ENCODE peak calls at places on chromosomes 13 and 19, in four cellular contexts. I, N, S and G are unnamed samples.
A peak's percentile ranks its signal among the peaks of the same experiment; 100 is the strongest.

GRCh38 chr19:54928299-54928698 is 19.0 kb downstream of the NLRP7 start:
- DNase-seq in I (no peak), N (no peak), S (no peak), G (no peak)

GRCh38 chr13:100508996-100509395 is 79.6 kb downstream of the GGACT start:
- DNase-seq in I (no peak), N (no peak), S (no peak), G (no peak)

GRCh38 chr19:2475018-2475701 is 767 bp upstream of the GADD45B start:
- DNase-seq in I (peak; percentile 51), N (peak; percentile 58), S (peak; percentile 80), G (peak; percentile 83)

GRCh38 chr19:33767898-33768413 is 28.7 kb upstream of the KCTD15 start:
- DNase-seq in I (peak; percentile 73), N (peak; percentile 25), S (no peak), G (no peak)

GRCh38 chr13:102869948-102870676 is 24.3 kb downstream of the ERCC5 start:
- DNase-seq in I (no peak), N (no peak), S (no peak), G (no peak)

GRCh38 chr19:4791183-4792018 is at the start of gene FEM1A:
- DNase-seq in I (peak; percentile 100), N (peak; percentile 100), S (peak; percentile 99), G (peak; percentile 98)

GRCh38 chr13:105991622-105992254 is 543.7 kb downstream of the EFNB2 start:
- DNase-seq in I (no peak), N (peak; percentile 86), S (no peak), G (no peak)

GRCh38 chr13:37131092-37131491 is 25.6 kb upstream of the CSNK1A1L start:
- DNase-seq in I (no peak), N (no peak), S (no peak), G (no peak)

GRCh38 chr19:10037367-10037766 is 24.1 kb downstream of the RDH8 start:
- DNase-seq in I (no peak), N (no peak), S (no peak), G (no peak)

GRCh38 chr13:51000576-51001260 is 91.1 kb downstream of the RNASEH2B start:
- DNase-seq in I (no peak), N (peak; percentile 2), S (no peak), G (no peak)

GRCh38 chr19:55340784-55341147 is 1.1 kb downstream of the KMT5C start:
- DNase-seq in I (peak; percentile 75), N (no peak), S (no peak), G (no peak)

GRCh38 chr19:325937-326565 is 18.5 kb downstream of the MIER2 start:
- DNase-seq in I (no peak), N (no peak), S (no peak), G (no peak)

GRCh38 chr13:95256086-95256485 is 45.2 kb downstream of the ABCC4 start:
- DNase-seq in I (no peak), N (peak; percentile 94), S (no peak), G (no peak)

GRCh38 chr13:72164811-72165210 is 297.8 kb upstream of the DACH1 start:
- DNase-seq in I (no peak), N (no peak), S (no peak), G (no peak)

GRCh38 chr13:26047040-26047439 is 4.8 kb downstream of the SHISA2 start:
- DNase-seq in I (no peak), N (no peak), S (no peak), G (no peak)

GRCh38 chr13:54232700-54233099 is 1204.1 kb downstream of the OLFM4 start:
- DNase-seq in I (no peak), N (peak; percentile 2), S (no peak), G (no peak)

GRCh38 chr19:2984196-2984490 is 6.8 kb downstream of the TLE6 start:
- DNase-seq in I (peak; percentile 70), N (no peak), S (no peak), G (no peak)

GRCh38 chr19:51398096-51398704 is 7.8 kb upstream of the C19orf84 start:
- DNase-seq in I (peak; percentile 92), N (peak; percentile 59), S (no peak), G (no peak)

GRCh38 chr19:47157455-47158321 is 27.1 kb downstream of the SAE1 start:
- DNase-seq in I (peak; percentile 57), N (peak; percentile 49), S (no peak), G (peak; percentile 6)

GRCh38 chr19:43300876-43301765 is 31.8 kb upstream of the PSG9 start:
- DNase-seq in I (no peak), N (peak; percentile 53), S (no peak), G (no peak)

GRCh38 chr19:4966591-4966990 is 2.3 kb upstream of the KDM4B start:
- DNase-seq in I (no peak), N (no peak), S (no peak), G (no peak)

GRCh38 chr19:2361259-2362038 is 1.4 kb downstream of the TMPRSS9 start:
- DNase-seq in I (no peak), N (no peak), S (no peak), G (no peak)

DNA sequence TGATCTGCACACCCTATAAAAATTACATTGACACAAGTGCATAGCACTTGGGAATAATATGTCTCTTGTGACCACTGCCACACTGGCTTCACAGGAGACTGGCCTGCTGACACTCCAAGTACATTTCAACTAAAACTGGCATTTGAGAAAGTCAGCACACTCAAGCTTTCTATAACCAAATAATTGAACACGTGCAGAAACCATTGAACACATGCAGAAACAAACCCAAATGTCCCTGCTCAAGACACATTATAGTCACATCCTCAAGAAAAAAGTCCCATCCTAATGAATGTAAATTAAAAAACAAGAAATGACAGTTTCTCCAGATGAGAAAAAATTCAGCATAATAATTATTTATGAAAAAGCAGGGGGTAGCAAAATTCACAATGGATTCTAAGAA is 1859.1 kb upstream of the PCDH20 start:
- DNase-seq in I (no peak), N (no peak), S (no peak), G (no peak)
- H3K4me3 ChIP-seq in I (no peak overlapping the region), N (no peak overlapping the region), S (no peak overlapping the region), G (no peak overlapping the region)

GRCh38 chr19:35162471-35163326 is 8.2 kb downstream of the FXYD5 start:
- DNase-seq in I (no peak), N (peak; percentile 87), S (no peak), G (no peak)
- H3K36me3 ChIP-seq in I (peaks cover 75% of the 10 kb centered on the region), N (peaks cover 76% of the 10 kb centered on the region), S (no peaks in the 10 kb centered on the region), G (peaks cover 43% of the 10 kb centered on the region)

DNA sequence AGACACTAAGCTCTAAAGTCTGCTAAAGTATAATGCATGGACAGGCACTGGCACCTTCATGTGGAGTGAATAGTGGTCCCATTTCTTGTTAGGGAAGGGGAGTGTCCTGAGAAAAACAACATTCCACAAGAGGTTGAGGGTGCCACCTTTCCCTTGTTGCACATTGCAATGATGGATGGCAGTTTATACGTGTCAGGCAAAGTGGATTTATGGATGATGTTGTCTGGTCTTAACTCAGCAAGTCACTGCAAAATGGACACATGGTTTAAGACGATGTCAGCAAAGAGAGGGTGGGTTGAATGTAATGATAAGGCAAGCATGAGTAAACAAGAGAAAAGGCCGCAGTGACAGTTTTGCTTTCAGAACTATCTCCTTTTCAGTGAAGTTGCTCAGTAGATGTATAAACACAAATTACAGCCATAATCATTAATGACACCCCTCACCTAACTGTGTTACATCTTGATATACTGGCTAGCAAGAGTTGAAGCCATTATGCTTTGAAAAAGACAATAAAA is 19.6 kb upstream of the CBY2 start:
- DNase-seq in I (no peak), N (no peak), S (no peak), G (no peak)
- H3K4me3 ChIP-seq in I (no peak overlapping the region), N (no peak overlapping the region), S (no peak overlapping the region), G (no peak overlapping the region)

GRCh38 chr19:45824041-45824471 is 8.9 kb upstream of the RSPH6A start:
- DNase-seq in I (no peak), N (no peak), S (no peak), G (no peak)

GRCh38 chr19:45824531-45825262 is 9.6 kb upstream of the RSPH6A start:
- DNase-seq in I (no peak), N (no peak), S (no peak), G (no peak)

GRCh38 chr19:45826934-45827333 is 11.8 kb upstream of the RSPH6A start:
- DNase-seq in I (no peak), N (no peak), S (no peak), G (no peak)

GRCh38 chr19:45825917-45826893 is 11.1 kb upstream of the RSPH6A start:
- DNase-seq in I (no peak), N (no peak), S (no peak), G (no peak)

DNA sequence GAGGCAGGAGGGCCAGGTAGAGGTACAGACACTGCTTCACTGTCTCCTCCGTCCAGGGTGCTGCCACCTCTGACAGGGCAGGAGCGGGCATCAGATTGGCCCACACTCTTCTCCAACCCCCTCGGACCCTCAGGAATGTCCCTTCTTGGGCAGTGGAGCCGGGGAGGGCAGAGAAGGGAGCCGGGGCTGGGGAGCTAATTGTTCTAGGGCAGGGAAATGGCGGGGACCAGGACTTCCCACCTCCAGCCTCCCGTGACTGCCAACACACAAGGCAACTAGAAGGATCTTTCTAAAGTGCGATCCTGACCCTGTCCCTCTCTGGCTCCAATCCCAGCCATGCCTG is 10.1 kb upstream of the RSPH6A start:
- DNase-seq in I (no peak), N (no peak), S (no peak), G (no peak)
- H3K36me3 ChIP-seq in I (peaks cover 8% of the 10 kb centered on the region), N (peaks cover 4% of the 10 kb centered on the region), S (peaks cover 5% of the 10 kb centered on the region), G (peaks cover 69% of the 10 kb centered on the region)

DNA sequence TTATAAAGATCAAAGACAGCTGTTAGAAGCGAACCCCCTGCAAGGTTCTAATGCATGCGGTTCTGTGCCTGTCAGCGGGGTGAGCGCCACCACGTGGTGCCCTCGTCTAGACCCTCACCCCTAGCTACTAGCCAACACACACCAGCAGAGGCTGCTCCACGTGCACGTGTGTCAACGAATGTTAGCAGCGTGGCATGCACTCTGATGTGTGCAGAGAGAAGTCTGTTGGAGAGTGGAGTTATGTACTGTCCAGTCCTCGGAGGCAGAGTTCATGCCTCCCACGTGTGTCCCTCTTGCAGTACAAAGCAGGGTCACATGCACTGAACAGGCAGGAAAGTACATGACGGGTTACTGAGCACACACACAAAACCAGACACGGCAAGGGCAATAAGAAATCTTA is 75.0 kb upstream of the SLC15A1 start:
- DNase-seq in I (no peak), N (no peak), S (no peak), G (no peak)
- H3K4me3 ChIP-seq in I (no peak overlapping the region), N (no peak overlapping the region), S (no peak overlapping the region), G (no peak overlapping the region)

DNA sequence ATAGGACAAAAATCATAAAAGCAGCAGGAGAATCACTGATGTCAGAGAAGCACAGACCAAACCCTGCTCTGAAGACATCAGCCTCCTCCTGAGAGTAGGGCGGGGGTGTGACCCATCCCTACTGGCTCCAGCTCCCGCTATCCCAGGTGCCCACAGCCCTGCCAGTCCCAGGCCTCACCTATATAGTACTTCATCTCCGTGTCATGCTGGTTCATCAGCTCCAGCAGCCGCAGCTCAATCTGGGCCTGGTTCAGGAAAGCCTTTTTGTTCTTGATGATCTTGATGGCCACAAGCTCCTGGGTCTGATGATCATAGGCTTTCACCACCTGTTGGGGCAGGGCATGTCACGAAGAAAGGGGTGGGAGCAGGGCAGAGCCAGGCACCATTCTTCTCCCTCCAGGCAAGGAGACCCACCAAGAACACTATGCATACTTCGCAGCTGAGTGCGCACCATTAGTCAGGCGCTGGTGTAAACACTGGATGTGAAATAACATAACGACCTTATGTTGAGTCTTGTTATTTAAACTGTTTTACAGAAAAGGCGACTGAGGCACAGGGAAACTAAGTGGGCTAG is 4.2 kb downstream of the DYRK1B start:
- DNase-seq in I (no peak), N (no peak), S (no peak), G (no peak)
- H3K36me3 ChIP-seq in I (peaks cover 38% of the 10 kb centered on the region), N (peaks cover 6% of the 10 kb centered on the region), S (no peaks in the 10 kb centered on the region), G (peaks cover 16% of the 10 kb centered on the region)

DNA sequence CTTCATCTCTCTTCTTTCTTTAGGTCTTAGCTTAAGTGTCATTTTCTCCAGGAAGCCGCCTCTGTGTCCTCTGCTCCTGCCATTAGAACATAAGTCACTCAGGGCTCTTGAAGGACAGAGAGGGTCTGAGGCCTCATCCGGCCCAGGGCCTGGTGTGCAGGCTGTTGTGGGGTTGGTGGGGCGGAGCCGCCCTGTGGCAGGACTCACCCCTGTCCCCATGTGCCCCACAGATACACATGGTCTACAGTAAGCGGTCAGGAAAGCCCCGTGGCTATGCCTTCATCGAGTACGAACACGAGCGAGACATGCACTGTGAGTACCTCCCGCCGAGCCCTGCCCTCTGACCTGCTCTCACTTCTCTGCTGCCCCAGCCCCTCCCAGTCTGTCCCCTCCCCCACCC is 13.0 kb upstream of the LIN7B start:
- DNase-seq in I (no peak), N (no peak), S (no peak), G (no peak)
- H3K4me3 ChIP-seq in I (no peak overlapping the region), N (no peak overlapping the region), S (no peak overlapping the region), G (no peak overlapping the region)